ENCODE peak calls at places on chromosome 1, in five cellular contexts. P is stimulated activated CD8-positive, alpha-beta memory T cell treated with anti-CD3 and anti-CD28 coated beads, Interleukin-12 subunit alpha, Interleukin-12 subunit beta, amount 100 ng/mL, for 4 hours; H is astrocyte of the cerebellum; D is upper lobe of right lung; Q is WERI-Rb-1. K is an unnamed sample.

GRCh38 chr1:223364685-223365382 is 858 bp upstream of the SUSD4 start:
- DNase-seq in P (no peak), H (no peak), D (no peak), Q (peak), K (no peak)

GRCh38 chr1:247500725-247501348 is 35.4 kb downstream of the OR2C3 start:
- DNase-seq in P (no peak), H (no peak), D (no peak), Q (no peak), K (no peak)

GRCh38 chr1:197814306-197814705 is 39.0 kb upstream of the DENND1B start:
- DNase-seq in P (no peak), H (no peak), D (no peak), Q (no peak), K (no peak)

GRCh38 chr1:40107290-40107959 is 10.4 kb upstream of the PPT1 start:
- DNase-seq in P (no peak), H (no peak), D (no peak), Q (no peak), K (no peak)

GRCh38 chr1:16967095-16967567 is 13.3 kb downstream of the MFAP2 start:
- DNase-seq in P (no peak), H (peak), D (no peak), Q (no peak), K (no peak)

GRCh38 chr1:34825455-34826081 is 32.8 kb downstream of the GJA4 start:
- DNase-seq in P (no peak), H (no peak), D (peak), Q (no peak), K (no peak)

GRCh38 chr1:230090194-230090711 is 23.2 kb downstream of the GALNT2 start:
- DNase-seq in P (no peak), H (no peak), D (no peak), Q (no peak), K (no peak)

GRCh38 chr1:93483200-93483599 is 35.3 kb downstream of the FNBP1L start:
- DNase-seq in P (no peak), H (no peak), D (no peak), Q (no peak), K (no peak)

GRCh38 chr1:223500560-223501425 is 107.6 kb downstream of the CCDC185 start:
- DNase-seq in P (no peak), H (peak), D (peak), Q (no peak), K (peak)

GRCh38 chr1:37238376-37239224 is 204.3 kb upstream of the GRIK3 start:
- DNase-seq in P (no peak), H (no peak), D (no peak), Q (no peak), K (no peak)

GRCh38 chr1:198888379-198888778 is 249.5 kb downstream of the PTPRC start:
- DNase-seq in P (no peak), H (no peak), D (no peak), Q (no peak), K (no peak)

GRCh38 chr1:234572966-234573365 is 37.0 kb downstream of the IRF2BP2 start:
- DNase-seq in P (no peak), H (no peak), D (no peak), Q (no peak), K (no peak)

GRCh38 chr1:37940299-37940947 is 6.4 kb downstream of the INPP5B start:
- DNase-seq in P (no peak), H (no peak), D (peak), Q (peak), K (no peak)

GRCh38 chr1:190098756-190099155 is 378.9 kb downstream of the BRINP3 start:
- DNase-seq in P (no peak), H (no peak), D (no peak), Q (no peak), K (no peak)

GRCh38 chr1:26897351-26897750 is 2.9 kb downstream of the GPATCH3 start:
- DNase-seq in P (no peak), H (no peak), D (no peak), Q (no peak), K (no peak)

GRCh38 chr1:2130156-2130555 is 64.4 kb downstream of the FAAP20 start:
- DNase-seq in P (no peak), H (no peak), D (peak), Q (no peak), K (no peak)

GRCh38 chr1:23524716-23525401 is 6.2 kb downstream of the E2F2 start:
- DNase-seq in P (no peak), H (no peak), D (no peak), Q (peak), K (no peak)

GRCh38 chr1:65681101-65681500 is 111.6 kb upstream of the PDE4B start:
- DNase-seq in P (no peak), H (peak), D (no peak), Q (no peak), K (peak)

GRCh38 chr1:24503870-24504523 is 1.4 kb downstream of the RCAN3 start:
- DNase-seq in P (no peak), H (no peak), D (no peak), Q (no peak), K (no peak)